ENCODE peak calls at places on chromosome 10, in nine cellular contexts. T, F, P, U, D, Z, J, L and I are unnamed samples.

GRCh38 chr10:48470893-48471805 is 133.7 kb downstream of the ARHGAP22 start:
- DNase-seq in P (no peak), J (no peak), Z (no peak), D (peak), L (no peak), F (peak), T (peak), U (peak), I (no peak)

GRCh38 chr10:102065561-102066420 is 642 bp downstream of the HPS6 start:
- DNase-seq in F (peak), T (no peak), L (no peak), D (no peak), J (peak), P (no peak), U (peak), Z (no peak), I (peak)

GRCh38 chr10:100183482-100183881 is 2.3 kb downstream of the ERLIN1 start:
- DNase-seq in T (no peak), U (peak), Z (no peak), J (no peak), P (no peak), L (no peak), F (no peak), D (no peak), I (no peak)

GRCh38 chr10:30999084-30999712 is 32.5 kb downstream of the ZNF438 start:
- DNase-seq in U (peak), Z (no peak), T (no peak), J (no peak), D (no peak), L (no peak), P (no peak), F (no peak), I (no peak)

GRCh38 chr10:126324826-126325225 is 63.5 kb downstream of the ADAM12 start:
- DNase-seq in F (no peak), U (no peak), Z (no peak), P (no peak), J (no peak), T (no peak), L (no peak), D (no peak), I (no peak)

GRCh38 chr10:47371629-47372485 is 12.2 kb downstream of the ZNF488 start:
- DNase-seq in P (no peak), Z (no peak), D (peak), J (no peak), T (peak), L (no peak), U (no peak), F (no peak), I (no peak)

GRCh38 chr10:514137-514671 is 175.3 kb downstream of the DIP2C start:
- DNase-seq in P (no peak), Z (no peak), T (no peak), D (peak), L (no peak), F (no peak), J (no peak), U (no peak), I (no peak)

GRCh38 chr10:30503700-30504462 is 69.9 kb downstream of the MAP3K8 start:
- DNase-seq in P (no peak), D (no peak), J (no peak), Z (no peak), L (no peak), T (no peak), F (no peak), U (no peak), I (no peak)

GRCh38 chr10:111707066-111707465 is 476.5 kb downstream of the GPAM start:
- DNase-seq in F (no peak), D (no peak), Z (no peak), U (peak), T (no peak), P (peak), J (no peak), L (no peak), I (no peak)

GRCh38 chr10:51878695-51879094 is 179.3 kb upstream of the CSTF2T start:
- DNase-seq in D (no peak), U (no peak), P (no peak), F (no peak), J (no peak), L (no peak), T (no peak), Z (no peak), I (no peak)

GRCh38 chr10:43380610-43381222 is 9.3 kb downstream of the FXYD4 start:
- DNase-seq in L (no peak), D (no peak), P (no peak), U (peak), T (peak), J (no peak), Z (no peak), F (no peak), I (no peak)

GRCh38 chr10:76359001-76359400 is 927.6 kb downstream of the LRMDA start:
- DNase-seq in D (no peak), T (no peak), J (no peak), F (no peak), P (no peak), Z (no peak), U (peak), L (no peak), I (no peak)

GRCh38 chr10:100004805-100005510 is 4.8 kb downstream of the DNMBP start:
- DNase-seq in D (no peak), Z (no peak), P (no peak), J (no peak), L (no peak), U (no peak), F (no peak), T (no peak), I (no peak)

GRCh38 chr10:71260622-71261325 is 48.4 kb downstream of the UNC5B start:
- DNase-seq in U (peak), J (no peak), D (no peak), T (peak), L (peak), P (no peak), Z (no peak), F (peak), I (no peak)

GRCh38 chr10:16929067-16929466 is 111.8 kb upstream of the RSU1 start:
- DNase-seq in J (no peak), T (no peak), Z (no peak), D (no peak), L (no peak), U (no peak), P (no peak), F (no peak), I (no peak)

GRCh38 chr10:75404335-75405200 is 3.0 kb upstream of the ZNF503 start:
- DNase-seq in F (peak), U (no peak), T (no peak), Z (no peak), D (no peak), L (peak), J (peak), P (no peak), I (peak)

GRCh38 chr10:37623506-37623905 is 233.9 kb downstream of the ZNF248 start:
- DNase-seq in Z (no peak), T (no peak), U (no peak), P (no peak), F (no peak), D (no peak), L (no peak), J (no peak), I (no peak)

GRCh38 chr10:78009662-78010061 is 19.7 kb downstream of the POLR3A start:
- DNase-seq in L (no peak), D (no peak), F (no peak), T (no peak), U (no peak), Z (no peak), J (no peak), P (no peak), I (no peak)

GRCh38 chr10:71349401-71349800 is 30.3 kb downstream of the SLC29A3 start:
- DNase-seq in T (peak), P (no peak), U (no peak), J (no peak), Z (no peak), L (no peak), D (no peak), F (no peak), I (no peak)

GRCh38 chr10:102117391-102118159 is 2.6 kb downstream of the LDB1 start:
- DNase-seq in T (peak), P (peak), F (peak), L (peak), D (peak), U (peak), J (peak), Z (no peak), I (peak)

GRCh38 chr10:98646998-98647917 is 200.5 kb upstream of the HPS1 start:
- DNase-seq in D (no peak), L (no peak), T (no peak), F (no peak), Z (no peak), U (no peak), P (no peak), J (no peak), I (no peak)

GRCh38 chr10:31263903-31264302 is 55.1 kb upstream of the ZEB1 start:
- DNase-seq in J (no peak), D (no peak), U (peak), P (no peak), T (peak), Z (no peak), F (no peak), L (no peak), I (no peak)

GRCh38 chr10:17001961-17002749 is 127.5 kb downstream of the CUBN start:
- DNase-seq in F (peak), U (peak), Z (no peak), D (no peak), T (peak), P (peak), L (peak), J (no peak), I (no peak)

GRCh38 chr10:31490858-31491504 is 172.0 kb downstream of the ZEB1 start:
- DNase-seq in U (peak), Z (peak), L (no peak), F (no peak), D (no peak), T (peak), P (peak), J (no peak), I (no peak)

GRCh38 chr10:133100706-133101463 is 13.2 kb downstream of the ADGRA1 start:
- DNase-seq in F (no peak), P (no peak), J (peak), L (no peak), T (no peak), Z (no peak), U (peak), D (no peak), I (no peak)
- TF ChIP-seq CTCF in F (no peak), P (no peak), J (no peak), L (no peak), T (no peak), Z (no peak), U (no peak), D (no peak), I (no peak)

GRCh38 chr10:114665406-114665805 is 7.3 kb upstream of the ABLIM1 start:
- DNase-seq in P (no peak), U (no peak), L (no peak), D (no peak), J (no peak), Z (no peak), F (no peak), T (no peak), I (no peak)

GRCh38 chr10:114662651-114663217 is 4.7 kb upstream of the ABLIM1 start:
- DNase-seq in F (no peak), J (no peak), P (no peak), D (no peak), T (no peak), Z (no peak), U (no peak), L (no peak), I (no peak)

GRCh38 chr10:114665873-114666272 is 7.8 kb upstream of the ABLIM1 start:
- DNase-seq in Z (no peak), J (no peak), P (no peak), U (no peak), T (no peak), D (no peak), F (no peak), L (no peak), I (no peak)

GRCh38 chr10:114663631-114664030 is 5.6 kb upstream of the ABLIM1 start:
- DNase-seq in F (no peak), T (no peak), D (no peak), J (no peak), U (no peak), L (no peak), Z (no peak), P (no peak), I (no peak)

DNA sequence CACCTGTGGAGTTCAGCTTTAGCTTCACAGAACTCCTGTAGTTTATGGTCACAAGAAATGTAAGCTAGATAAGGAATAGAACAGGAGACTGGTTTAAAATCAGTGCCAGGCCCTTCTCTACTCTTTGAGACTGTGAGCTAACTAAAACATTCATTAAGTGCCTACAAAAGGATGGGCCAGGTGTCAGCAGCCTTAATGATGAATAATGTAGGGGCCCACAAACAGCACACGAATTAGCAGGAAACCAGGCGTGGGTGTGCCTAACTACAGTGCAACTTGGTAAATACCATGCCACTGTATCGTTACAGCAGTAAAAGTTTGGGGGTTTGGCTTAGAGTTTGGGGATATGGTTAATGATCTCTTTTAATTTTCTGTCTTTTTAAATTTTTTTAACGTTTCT is 6.1 kb upstream of the ABLIM1 start:
- DNase-seq in J (no peak), L (no peak), F (no peak), U (no peak), P (no peak), T (no peak), D (no peak), Z (no peak), I (no peak)
- TF ChIP-seq CTCF in J (no peak), L (no peak), F (no peak), U (no peak), P (no peak), T (no peak), D (no peak), Z (no peak), I (no peak)

GRCh38 chr10:5303504-5303903 is 61.3 kb upstream of the UCN3 start:
- DNase-seq in D (no peak), U (no peak), J (no peak), Z (no peak), P (no peak), F (no peak), L (no peak), T (no peak), I (no peak)

GRCh38 chr10:5299950-5300349 is 64.8 kb upstream of the UCN3 start:
- DNase-seq in T (no peak), J (no peak), P (no peak), F (no peak), D (no peak), U (no peak), Z (no peak), L (no peak), I (no peak)

GRCh38 chr10:5310914-5311313 is 53.9 kb upstream of the UCN3 start:
- DNase-seq in Z (no peak), L (no peak), F (no peak), U (no peak), P (no peak), J (no peak), D (no peak), T (no peak), I (no peak)

GRCh38 chr10:5305374-5305773 is 59.4 kb upstream of the UCN3 start:
- DNase-seq in T (peak), L (no peak), U (peak), D (no peak), F (no peak), Z (no peak), J (no peak), P (peak), I (no peak)
- TF ChIP-seq CTCF in T (peak), L (no peak), U (peak), D (no peak), F (no peak), Z (no peak), J (no peak), P (peak), I (no peak)

GRCh38 chr10:90963331-90963730 is 42.4 kb upstream of the ANKRD1 start:
- DNase-seq in P (no peak), Z (no peak), U (peak), T (no peak), J (no peak), F (no peak), D (no peak), L (no peak), I (no peak)

GRCh38 chr10:90965720-90966119 is 44.8 kb upstream of the ANKRD1 start:
- DNase-seq in U (no peak), T (no peak), F (no peak), P (no peak), Z (no peak), D (no peak), J (no peak), L (no peak), I (no peak)

GRCh38 chr10:90966146-90966545 is 45.3 kb upstream of the ANKRD1 start:
- DNase-seq in P (no peak), L (no peak), D (no peak), Z (no peak), J (no peak), U (peak), F (no peak), T (no peak), I (no peak)

GRCh38 chr10:90967865-90968264 is 47.0 kb upstream of the ANKRD1 start:
- DNase-seq in F (no peak), U (no peak), Z (no peak), T (no peak), L (no peak), J (no peak), D (no peak), P (no peak), I (no peak)

DNA sequence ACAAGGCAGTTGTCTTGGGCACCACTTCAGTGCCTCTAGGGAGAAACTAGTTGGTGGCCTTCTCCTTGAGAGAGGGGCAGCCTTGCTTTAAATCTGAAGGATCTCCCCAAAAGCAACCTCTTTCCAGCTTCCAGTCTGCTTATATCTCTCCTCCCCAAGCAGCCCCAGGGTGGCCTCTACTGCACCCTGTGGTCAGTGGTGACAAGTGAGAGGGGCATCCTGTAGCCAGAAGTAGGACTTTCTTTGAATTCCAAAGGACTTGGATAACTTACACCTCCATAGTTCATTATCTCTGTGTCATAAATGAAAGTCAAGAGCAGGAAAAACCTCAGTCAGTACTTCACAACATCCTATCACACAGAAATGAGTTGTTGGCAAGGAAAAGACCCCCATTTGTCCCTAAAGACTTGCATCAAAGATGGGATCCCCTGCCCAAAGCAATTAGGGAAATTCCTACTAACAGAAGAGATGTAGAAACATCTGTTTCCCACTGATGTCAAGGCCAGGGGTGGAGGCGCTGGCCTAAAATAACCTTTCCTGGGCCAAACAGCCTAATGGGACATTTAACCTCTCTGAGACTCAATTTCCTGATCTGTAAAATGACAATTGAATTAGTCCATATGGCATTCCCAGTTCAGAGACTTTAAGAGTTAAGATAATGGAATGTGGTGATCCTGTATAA is 44.0 kb upstream of the ANKRD1 start:
- DNase-seq in D (no peak), T (no peak), L (no peak), P (no peak), F (no peak), U (peak), J (no peak), Z (no peak), I (no peak)
- TF ChIP-seq CTCF in D (no peak), T (no peak), L (no peak), P (no peak), F (no peak), U (no peak), J (no peak), Z (no peak), I (no peak)